ENCODE peak calls at places on chromosome 10, in six cellular contexts. B is K562, Z is ovary, U is transverse colon, M is prostate gland, C is Peyer's patch. O is an unnamed sample.

GRCh38 chr10:44805461-44806210 is 105.5 kb upstream of the TMEM72 start:
- DNase-seq in U (no peak), C (no peak), B (no peak), M (no peak), Z (no peak), O (no peak)

GRCh38 chr10:86339226-86339865 is 27.2 kb downstream of the GRID1 start:
- DNase-seq in M (no peak), Z (no peak), U (no peak), C (no peak), B (no peak), O (no peak)

GRCh38 chr10:124319926-124320391 is 98.8 kb downstream of the OAT start:
- DNase-seq in U (no peak), Z (no peak), M (no peak), C (no peak), B (no peak), O (no peak)

GRCh38 chr10:29295813-29296212 is 6.9 kb downstream of the LYZL1 start:
- DNase-seq in M (no peak), C (no peak), B (no peak), Z (no peak), U (no peak), O (no peak)

GRCh38 chr10:33336606-33337334 is 2.3 kb upstream of the NRP1 start:
- DNase-seq in B (no peak), C (peak), U (peak), M (peak), Z (peak), O (peak)

GRCh38 chr10:103197177-103197576 is 4.1 kb upstream of the NT5C2 start:
- DNase-seq in Z (peak), U (no peak), M (no peak), B (peak), C (peak), O (no peak)

GRCh38 chr10:104197364-104197763 is 34.8 kb downstream of the CFAP43 start:
- DNase-seq in C (no peak), Z (no peak), B (no peak), M (no peak), U (no peak), O (no peak)

GRCh38 chr10:46104071-46104585 is 58.1 kb upstream of the MSMB start:
- DNase-seq in U (no peak), C (no peak), Z (no peak), M (no peak), B (no peak), O (no peak)

GRCh38 chr10:5748394-5748803 is 63.8 kb downstream of the TASOR2 start:
- DNase-seq in M (no peak), B (no peak), C (no peak), U (no peak), Z (no peak), O (no peak)

GRCh38 chr10:95236068-95236903 is 42.2 kb downstream of the ACSM6 start:
- DNase-seq in U (no peak), C (no peak), B (no peak), M (no peak), Z (no peak), O (no peak)

GRCh38 chr10:31866118-31866670 is 62.4 kb downstream of the ARHGAP12 start:
- DNase-seq in C (no peak), Z (no peak), U (peak), B (no peak), M (no peak), O (no peak)

GRCh38 chr10:11610855-11611247 is 599 bp downstream of the USP6NL start:
- DNase-seq in B (peak), U (peak), C (peak), M (peak), Z (peak), O (no peak)

GRCh38 chr10:108358912-108359311 is 1194.4 kb upstream of the SORCS1 start:
- DNase-seq in B (no peak), U (no peak), C (no peak), M (no peak), Z (no peak), O (peak)

GRCh38 chr10:60594476-60595051 is 183.7 kb upstream of the CDK1 start:
- DNase-seq in U (no peak), C (no peak), M (no peak), Z (no peak), B (no peak), O (no peak)

GRCh38 chr10:97138777-97139317 is 46.9 kb downstream of the SLIT1 start:
- DNase-seq in C (no peak), Z (no peak), U (no peak), B (no peak), M (no peak), O (no peak)

GRCh38 chr10:97134983-97135382 is 50.8 kb downstream of the SLIT1 start:
- DNase-seq in C (no peak), M (no peak), Z (no peak), B (no peak), U (no peak), O (no peak)

GRCh38 chr10:97138174-97138573 is 47.6 kb downstream of the SLIT1 start:
- DNase-seq in B (peak), U (no peak), Z (no peak), M (peak), C (peak), O (no peak)

GRCh38 chr10:97135464-97135863 is 50.3 kb downstream of the SLIT1 start:
- DNase-seq in C (no peak), Z (no peak), U (no peak), B (no peak), M (no peak), O (no peak)

GRCh38 chr10:97136744-97137143 is 49.0 kb downstream of the SLIT1 start:
- DNase-seq in U (no peak), Z (no peak), B (no peak), C (no peak), M (no peak), O (no peak)
- TF ChIP-seq POLR2A in U (no peak), Z (no peak), B (no peak), C (no peak), M (no peak), O (no peak)

DNA sequence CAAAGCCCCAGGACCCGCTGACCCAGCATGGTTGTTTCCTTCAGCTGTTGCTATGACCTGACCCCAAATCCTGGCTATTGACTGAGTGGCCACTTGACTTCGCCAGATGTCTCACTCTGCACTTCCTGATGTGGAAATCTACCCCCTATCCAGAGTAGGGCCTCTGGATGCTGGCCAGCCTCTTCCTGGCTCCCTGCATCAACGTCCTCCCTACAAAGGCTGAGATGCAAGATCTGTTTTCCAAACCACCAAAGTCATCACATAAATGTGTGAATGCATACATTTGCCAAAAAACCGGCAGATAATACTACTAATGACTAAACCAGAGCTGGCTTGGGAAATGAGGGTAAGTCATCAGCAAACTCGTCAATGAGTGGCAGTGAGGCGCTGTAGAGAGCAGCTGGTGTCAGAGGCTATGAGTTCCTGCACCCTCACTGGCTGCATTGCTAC is 70.4 kb downstream of the PYROXD2 start:
- DNase-seq in U (peak), B (no peak), C (peak), Z (peak), M (no peak), O (no peak)
- TF ChIP-seq POLR2A in U (no peak), B (no peak), C (no peak), Z (no peak), M (no peak), O (no peak)

DNA sequence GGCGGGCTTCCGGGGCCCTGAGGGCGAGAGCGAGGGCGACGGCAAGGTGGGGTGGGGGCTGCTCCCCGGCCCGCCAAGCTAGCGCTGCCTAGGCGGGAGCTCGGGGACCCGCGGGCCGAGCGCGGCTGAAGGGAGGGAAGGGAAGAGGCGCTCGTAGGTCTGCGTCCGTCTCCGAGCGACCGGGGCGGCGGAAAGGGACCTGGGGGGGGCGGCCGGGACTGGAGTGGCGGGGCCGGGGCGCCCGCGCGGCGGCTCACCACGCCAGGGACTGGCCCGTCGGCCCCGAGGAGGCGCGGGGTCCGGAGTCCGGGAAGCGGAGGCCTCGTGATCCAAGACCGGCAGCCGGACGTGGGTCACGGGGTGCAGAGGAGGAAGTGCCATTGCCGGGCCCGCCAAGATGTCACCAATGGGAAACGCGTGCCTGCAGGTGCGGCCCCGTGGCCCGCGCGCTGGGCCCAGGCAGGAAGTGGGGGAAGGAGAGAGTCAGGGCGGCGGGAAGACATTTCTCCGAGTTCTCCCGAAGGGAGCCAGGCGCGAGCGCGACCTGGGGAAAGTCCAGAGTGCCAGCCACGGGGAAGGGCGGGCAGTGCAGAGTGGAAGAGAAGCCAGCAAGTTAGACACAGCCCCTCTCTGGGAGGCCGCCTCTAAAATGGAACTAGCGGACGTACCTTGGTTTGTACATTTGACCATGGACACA is 11.9 kb downstream of the HNRNPF start:
- DNase-seq in U (peak), C (peak), Z (peak), B (peak), M (peak), O (peak)
- TF ChIP-seq POLR2A in U (peak), C (peak), Z (peak), B (peak), M (peak), O (peak)

DNA sequence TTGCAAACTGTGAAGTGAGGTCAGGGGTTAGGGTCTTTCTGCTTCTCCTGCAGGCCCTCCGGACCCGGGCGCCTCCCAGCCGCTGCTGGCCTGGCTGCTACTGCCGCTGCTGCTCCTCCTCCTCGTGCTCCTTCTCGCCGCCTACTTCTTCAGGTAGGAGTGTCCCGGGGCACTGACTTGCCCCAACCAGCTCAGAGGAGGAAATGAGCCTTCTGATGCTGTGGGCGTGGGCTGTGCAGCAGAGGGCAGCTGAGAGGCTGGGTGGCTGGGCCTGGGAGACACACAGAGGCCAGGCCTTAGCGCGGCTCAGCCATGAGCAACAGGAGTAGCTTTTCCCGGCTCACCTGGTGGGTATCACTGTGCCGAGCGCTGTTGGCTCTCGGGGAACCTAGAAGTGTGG is 78.9 kb downstream of the MKI67 start:
- DNase-seq in B (peak), C (peak), M (peak), Z (no peak), U (peak), O (peak)
- TF ChIP-seq POLR2A in B (no peak), C (peak), M (peak), Z (no peak), U (peak), O (peak)

DNA sequence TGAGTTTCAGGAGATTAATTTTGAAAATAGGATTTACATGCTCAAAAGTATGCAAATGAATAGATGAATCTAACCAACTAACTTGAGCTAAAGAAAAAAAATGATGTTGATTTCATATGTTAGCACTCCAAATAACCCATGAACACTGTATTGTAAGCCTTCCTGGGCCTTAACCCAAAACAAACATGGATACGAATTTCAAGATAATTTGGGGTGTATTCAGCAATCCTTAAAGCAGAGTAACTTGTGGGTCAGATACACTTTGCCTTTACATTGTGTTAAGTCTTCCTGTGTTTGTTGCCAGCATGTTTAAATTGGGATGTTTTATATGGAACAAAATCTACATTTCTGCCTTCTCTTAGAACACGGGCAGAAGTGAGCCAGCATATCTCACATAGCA is 124.2 kb upstream of the WDR11 start:
- DNase-seq in C (no peak), U (no peak), Z (no peak), M (no peak), B (no peak), O (no peak)
- TF ChIP-seq POLR2A in C (no peak), U (no peak), Z (no peak), M (no peak), B (no peak), O (no peak)

GRCh38 chr10:110326351-110327032 is 21.8 kb upstream of the SMNDC1 start:
- DNase-seq in Z (no peak), B (no peak), C (no peak), M (no peak), U (no peak), O (no peak)
- TF ChIP-seq POLR2A in Z (no peak), B (no peak), C (no peak), M (no peak), U (no peak), O (no peak)

GRCh38 chr10:93496322-93497041 is at the start of gene CEP55:
- DNase-seq in Z (peak), C (peak), B (peak), U (peak), M (peak), O (peak)
- TF ChIP-seq POLR2A in Z (no peak), C (no peak), B (peak), U (no peak), M (no peak), O (peak)

DNA sequence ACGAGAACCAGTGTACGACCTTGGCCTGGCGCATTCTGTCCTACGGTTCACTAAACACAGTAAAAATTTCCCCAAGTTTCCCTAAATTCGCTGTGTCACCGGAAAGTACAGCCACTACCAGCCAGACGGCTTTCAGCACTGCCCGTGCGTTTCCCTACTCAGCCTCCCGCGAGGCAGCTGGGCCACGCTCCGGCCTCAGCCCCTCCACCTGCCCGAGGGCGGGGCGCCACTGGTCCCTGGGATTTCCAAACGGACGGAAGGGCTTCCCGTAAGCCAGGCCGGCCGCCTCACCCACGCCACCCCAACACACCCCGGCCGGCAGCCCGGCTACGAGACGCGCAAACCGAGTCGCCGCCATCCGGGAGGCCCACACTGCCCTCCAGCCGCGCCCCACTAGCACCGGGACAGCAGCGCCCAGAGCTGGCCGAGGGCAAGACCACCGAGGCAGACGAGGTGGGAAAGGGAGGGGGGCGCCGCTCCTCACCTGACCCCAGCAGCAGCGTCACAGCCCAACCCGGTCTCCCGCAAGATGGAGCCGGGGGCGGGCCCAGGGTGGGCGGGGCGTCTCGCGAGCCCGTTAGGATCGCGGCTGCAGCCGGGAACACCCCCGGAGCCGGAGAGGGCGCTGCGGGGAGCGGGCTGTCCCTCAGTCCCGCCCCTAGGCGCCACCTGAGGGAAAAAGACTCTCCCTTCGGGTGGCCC is at the start of gene ANXA7:
- DNase-seq in U (peak), Z (peak), M (peak), C (peak), B (peak), O (peak)
- TF ChIP-seq POLR2A in U (peak), Z (peak), M (peak), C (peak), B (peak), O (peak)

O was measured in GM12892.